ENCODE peak calls at places on chromosomes 2 and 18, in four cellular contexts. C is GM12878, U is K562, O is HL-60. S is an unnamed sample.
A peak's percentile ranks its signal among the peaks of the same experiment; 100 is the strongest.

GRCh38 chr2:115422004-115422634 is 979.7 kb downstream of the DPP10 start:
- DNase-seq in C (no peak), U (no peak), O (no peak), S (no peak)

GRCh38 chr2:120881981-120882788 is 146.5 kb downstream of the GLI2 start:
- DNase-seq in C (no peak), U (no peak), O (no peak), S (no peak)

GRCh38 chr2:97713296-97714083 is at the start of gene ZAP70:
- DNase-seq in C (no peak), U (no peak), O (no peak), S (no peak)

GRCh38 chr2:239194731-239195317 is 206.0 kb downstream of the HDAC4 start:
- DNase-seq in C (no peak), U (no peak), O (no peak), S (no peak)

GRCh38 chr2:103367877-103368276 is 606.0 kb downstream of the TMEM182 start:
- DNase-seq in C (no peak), U (no peak), O (no peak), S (no peak)

GRCh38 chr18:21100141-21100540 is 11.5 kb downstream of the ROCK1 start:
- DNase-seq in C (no peak), U (no peak), O (no peak), S (no peak)

GRCh38 chr2:214674278-214674677 is 135.2 kb downstream of the BARD1 start:
- DNase-seq in C (no peak), U (no peak), O (no peak), S (no peak)

GRCh38 chr2:149894226-149894625 is 306.7 kb upstream of the MMADHC start:
- DNase-seq in C (no peak), U (no peak), O (no peak), S (no peak)

GRCh38 chr2:172693037-172693436 is 42.6 kb upstream of the RAPGEF4 start:
- DNase-seq in C (no peak), U (no peak), O (peak; percentile 73), S (no peak)

GRCh38 chr2:145587922-145588321 is 1068.0 kb upstream of the ZEB2 start:
- DNase-seq in C (no peak), U (peak; percentile 63), O (no peak), S (no peak)

GRCh38 chr2:23617167-23617787 is 232.3 kb downstream of the KLHL29 start:
- DNase-seq in C (no peak), U (peak; percentile 16), O (no peak), S (no peak)

GRCh38 chr18:12768622-12769021 is 65.8 kb downstream of the PSMG2 start:
- DNase-seq in C (no peak), U (no peak), O (no peak), S (no peak)

GRCh38 chr2:162574615-162575452 is 230.9 kb downstream of the GCA start:
- DNase-seq in C (no peak), U (no peak), O (no peak), S (no peak)

GRCh38 chr2:62705007-62705829 is at the start of gene EHBP1:
- DNase-seq in C (peak; percentile 95), U (peak; percentile 99), O (peak; percentile 98), S (peak; percentile 85)

GRCh38 chr2:180367831-180368230 is 360.7 kb upstream of the CWC22 start:
- DNase-seq in C (no peak), U (no peak), O (no peak), S (no peak)

GRCh38 chr2:64998658-64999061 is 9.5 kb downstream of the SLC1A4 start:
- DNase-seq in C (no peak), U (no peak), O (no peak), S (no peak)

GRCh38 chr2:67727623-67728022 is 330.5 kb downstream of the ETAA1 start:
- DNase-seq in C (no peak), U (no peak), O (no peak), S (no peak)

GRCh38 chr2:171703574-171704347 is 16.5 kb downstream of the DYNC1I2 start:
- DNase-seq in C (no peak), U (peak; percentile 59), O (no peak), S (no peak)

GRCh38 chr2:48902521-48902920 is 147.0 kb upstream of the LHCGR start:
- DNase-seq in C (no peak), U (no peak), O (no peak), S (no peak)

GRCh38 chr18:8139971-8140406 is 469.2 kb upstream of the RAB12 start:
- DNase-seq in C (no peak), U (no peak), O (no peak), S (no peak)

GRCh38 chr2:232321156-232321816 is 57.3 kb upstream of the ALPP start:
- DNase-seq in C (no peak), U (peak; percentile 24), O (no peak), S (no peak)
- TF ChIP-seq SPI1 in C (no peak), U (no peak), O (no peak), S (no peak)

DNA sequence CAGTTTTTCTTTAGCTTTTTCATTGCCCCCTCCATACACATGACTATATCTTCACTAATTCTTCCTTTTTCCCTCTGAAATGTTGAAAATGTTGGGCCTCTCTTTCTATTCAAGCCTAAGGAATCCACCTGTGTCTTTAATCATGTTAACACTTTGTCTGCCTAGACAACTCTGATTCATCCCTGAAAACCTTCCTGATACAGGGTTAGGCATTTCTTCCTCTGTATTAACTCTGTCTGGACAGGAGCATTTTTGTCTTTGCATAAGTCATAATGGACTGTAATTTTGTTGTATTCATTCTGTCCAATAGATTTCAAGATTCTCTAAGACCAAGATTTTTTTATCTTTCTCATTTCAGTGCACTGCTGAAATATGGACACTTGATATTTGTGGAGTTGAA is 297.3 kb downstream of the IKZF2 start:
- DNase-seq in C (no peak), U (no peak), O (no peak), S (no peak)
- TF ChIP-seq SPI1 in C (no peak), U (no peak), O (no peak), S (no peak)

GRCh38 chr2:187618813-187619212 is 64.6 kb upstream of the TFPI start:
- DNase-seq in C (no peak), U (no peak), O (no peak), S (no peak)
- TF ChIP-seq SPI1 in C (no peak), U (no peak), O (no peak), S (no peak)

GRCh38 chr18:74273394-74273793 is 18.4 kb downstream of the CYB5A start:
- DNase-seq in C (no peak), U (no peak), O (no peak), S (no peak)
- TF ChIP-seq SPI1 in C (no peak), U (no peak), O (no peak), S (no peak)

DNA sequence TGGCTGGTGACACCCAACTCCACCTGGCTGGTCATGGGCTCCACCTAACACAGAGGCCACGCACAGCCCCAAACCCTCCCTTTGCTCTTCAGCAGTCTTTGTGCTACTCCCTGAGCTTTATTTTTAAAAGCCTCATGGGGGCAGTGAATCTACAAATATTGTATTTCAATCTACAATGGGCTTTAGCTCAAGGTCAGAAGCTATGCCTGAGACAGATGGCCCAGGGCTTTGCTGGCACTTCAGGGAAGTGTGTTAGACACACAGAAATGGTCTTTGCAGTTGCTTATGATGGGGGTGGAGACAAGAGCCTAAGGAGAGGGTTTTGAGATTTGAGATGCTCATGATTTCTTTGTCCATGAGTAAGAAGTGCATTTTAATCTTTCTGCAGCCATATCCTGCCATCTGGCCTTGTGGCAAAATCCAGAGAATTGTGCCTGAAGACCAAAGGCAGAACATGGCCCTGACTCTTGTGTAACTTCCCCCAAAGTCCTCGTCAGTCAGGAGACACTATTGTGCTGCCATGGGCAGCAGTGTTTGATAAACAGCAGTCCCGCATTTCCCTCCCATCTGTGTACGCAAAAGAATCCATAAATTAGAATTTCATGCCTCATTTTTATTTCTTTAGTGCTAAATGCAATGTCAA is 92.6 kb downstream of the VAPA start:
- DNase-seq in C (no peak), U (no peak), O (peak; percentile 42), S (no peak)
- TF ChIP-seq SPI1 in C (no peak), U (no peak), O (no peak), S (no peak)

GRCh38 chr2:240564571-240565266 is 3.6 kb upstream of the RNPEPL1 start:
- DNase-seq in C (no peak), U (peak; percentile 73), O (no peak), S (no peak)
- TF ChIP-seq SPI1 in C (no peak), U (no peak), O (no peak), S (no peak)

S was measured in GM12891.